ENCODE peak calls at places on chromosomes 4 and X, in four cellular contexts. H, I, T and N are unnamed samples.
A peak's percentile ranks its signal among the peaks of the same experiment; 100 is the strongest.

GRCh38 chrX:136694491-136695087 is 46.6 kb downstream of the CD40LG start:
- DNase-seq in H (no peak), T (peak; percentile 58), I (no peak), N (no peak)

GRCh38 chr4:105147226-105148151 is 813 bp downstream of the TET2 start:
- DNase-seq in T (no peak), H (peak; percentile 55), I (no peak), N (peak; percentile 25)

GRCh38 chr4:176320340-176320975 is 692 bp downstream of the SPCS3 start:
- DNase-seq in I (peak; percentile 58), H (peak; percentile 90), T (peak; percentile 90), N (peak; percentile 93)

GRCh38 chr4:35151816-35152572 is 1092.3 kb downstream of the ARAP2 start:
- DNase-seq in I (no peak), H (peak; percentile 54), T (peak; percentile 3), N (peak; percentile 24)

GRCh38 chr4:129240816-129241215 is 144.9 kb downstream of the C4orf33 start:
- DNase-seq in T (no peak), I (no peak), H (no peak), N (no peak)

GRCh38 chrX:31555506-31555905 is 483.7 kb upstream of the FTHL17 start:
- DNase-seq in H (no peak), I (no peak), T (no peak), N (no peak)

GRCh38 chr4:147969573-147969972 is 237.7 kb downstream of the ARHGAP10 start:
- DNase-seq in H (peak; percentile 48), I (no peak), T (no peak), N (no peak)

GRCh38 chrX:13110427-13111324 is 66.3 kb upstream of the FAM9C start:
- DNase-seq in I (no peak), T (no peak), H (no peak), N (no peak)

GRCh38 chr4:7199771-7200441 is 7.6 kb downstream of the SORCS2 start:
- DNase-seq in I (no peak), H (peak; percentile 7), T (no peak), N (no peak)